ENCODE peak calls at places on chromosomes 7 and 10, in seven cellular contexts. C, U, W, N, G, Z and J are unnamed samples.

GRCh38 chr10:88932539-88933256 is 19.9 kb downstream of the ACTA2 start:
- DNase-seq in G (peak; percentile 57), W (no peak), U (peak; percentile 87), Z (peak; percentile 92), N (no peak), C (peak; percentile 45), J (peak; percentile 7)

GRCh38 chr7:117088623-117089199 is 135.4 kb downstream of the ST7 start:
- DNase-seq in W (no peak), U (no peak), G (no peak), N (no peak), C (no peak), Z (no peak), J (no peak)

GRCh38 chr7:100516135-100516812 is 22.7 kb upstream of the AGFG2 start:
- DNase-seq in N (peak; percentile 21), Z (no peak), C (no peak), U (peak; percentile 83), G (no peak), W (peak; percentile 53), J (no peak)

GRCh38 chr10:57535306-57535705 is 732.4 kb downstream of the IPMK start:
- DNase-seq in G (no peak), C (no peak), Z (no peak), W (no peak), U (no peak), N (no peak), J (no peak)

GRCh38 chr10:79381804-79382221 is 34.5 kb downstream of the PPIF start:
- DNase-seq in C (no peak), U (no peak), G (no peak), W (peak; percentile 77), Z (peak; percentile 71), N (no peak), J (no peak)

GRCh38 chr7:74317146-74317782 is 28.1 kb downstream of the CLIP2 start:
- DNase-seq in Z (no peak), N (no peak), C (no peak), G (no peak), U (no peak), W (no peak), J (no peak)

GRCh38 chr10:24415455-24416169 is 206.7 kb downstream of the KIAA1217 start:
- DNase-seq in U (no peak), W (peak; percentile 91), C (peak; percentile 11), G (no peak), Z (peak; percentile 87), N (no peak), J (no peak)

GRCh38 chr7:29445736-29446135 is 117.9 kb upstream of the PRR15 start:
- DNase-seq in C (no peak), W (no peak), U (no peak), N (no peak), G (no peak), Z (no peak), J (no peak)

GRCh38 chr7:24851791-24852190 is 94.5 kb upstream of the GSDME start:
- DNase-seq in C (no peak), U (no peak), N (no peak), W (no peak), G (no peak), Z (no peak), J (no peak)

GRCh38 chr7:113267885-113268284 is 149.5 kb upstream of the SMIM30 start:
- DNase-seq in C (no peak), G (no peak), W (no peak), N (no peak), U (no peak), Z (no peak), J (no peak)

GRCh38 chr10:43854042-43854441 is 205.4 kb upstream of the ZNF32 start:
- DNase-seq in C (no peak), U (no peak), Z (no peak), G (no peak), N (no peak), W (no peak), J (no peak)

GRCh38 chr7:148761499-148762278 is 63.0 kb downstream of the CUL1 start:
- DNase-seq in G (no peak), W (no peak), C (no peak), Z (no peak), U (no peak), N (no peak), J (no peak)

GRCh38 chr10:61283066-61283465 is 170.1 kb downstream of the TMEM26 start:
- DNase-seq in U (no peak), W (no peak), G (no peak), N (no peak), C (no peak), Z (no peak), J (no peak)

GRCh38 chr10:51321968-51322367 is 247.7 kb downstream of the PRKG1 start:
- DNase-seq in U (no peak), Z (no peak), G (no peak), C (no peak), W (no peak), N (no peak), J (no peak)

GRCh38 chr7:99514050-99514449 is 9.6 kb downstream of the ZKSCAN5 start:
- DNase-seq in G (no peak), N (no peak), W (no peak), U (no peak), Z (no peak), C (no peak), J (no peak)

GRCh38 chr10:133258818-133259602 is 17.7 kb downstream of the ADAM8 start:
- DNase-seq in W (peak; percentile 79), N (peak; percentile 65), G (peak; percentile 96), U (no peak), C (no peak), Z (peak; percentile 96), J (peak; percentile 87)

GRCh38 chr10:122267849-122268737 is 3.0 kb upstream of the BTBD16 start:
- DNase-seq in G (no peak), N (no peak), C (peak; percentile 77), W (peak; percentile 66), U (peak; percentile 79), Z (peak; percentile 72), J (peak; percentile 15)

GRCh38 chr7:70400829-70401380 is 731.0 kb upstream of the GALNT17 start:
- DNase-seq in U (peak; percentile 77), C (no peak), N (no peak), Z (no peak), W (no peak), G (no peak), J (no peak)

GRCh38 chr7:96479015-96479645 is 157.2 kb upstream of the SLC25A13 start:
- DNase-seq in W (no peak), U (no peak), N (no peak), G (no peak), C (no peak), Z (no peak), J (no peak)

GRCh38 chr10:24008164-24009066 is 200.5 kb upstream of the KIAA1217 start:
- DNase-seq in G (peak; percentile 14), W (no peak), N (no peak), Z (no peak), C (peak; percentile 41), U (no peak), J (no peak)

GRCh38 chr10:99999319-100000108 is 10.2 kb downstream of the DNMBP start:
- DNase-seq in W (no peak), G (no peak), Z (no peak), N (no peak), U (no peak), C (no peak), J (no peak)

GRCh38 chr10:132149917-132150316 is 36.8 kb upstream of the DPYSL4 start:
- DNase-seq in U (no peak), C (peak; percentile 1), G (no peak), N (no peak), W (no peak), Z (no peak), J (no peak)

GRCh38 chr10:43683451-43684197 is 34.9 kb upstream of the ZNF32 start:
- DNase-seq in G (no peak), W (no peak), N (no peak), C (peak; percentile 26), Z (no peak), U (peak; percentile 73), J (no peak)

GRCh38 chr7:133735222-133735621 is 391.9 kb upstream of the LRGUK start:
- DNase-seq in Z (no peak), W (no peak), N (no peak), G (no peak), U (no peak), C (no peak), J (no peak)

GRCh38 chr7:143452495-143452894 is 9.2 kb downstream of the TAS2R60 start:
- DNase-seq in N (no peak), G (no peak), C (no peak), U (no peak), W (no peak), Z (no peak), J (no peak)

GRCh38 chr7:39525926-39526325 is 40.3 kb upstream of the YAE1 start:
- DNase-seq in U (no peak), C (no peak), W (no peak), N (no peak), Z (no peak), G (no peak), J (no peak)

GRCh38 chr7:39749717-39750116 is 126.3 kb downstream of the RALA start:
- DNase-seq in W (no peak), Z (no peak), C (no peak), N (no peak), U (no peak), G (no peak), J (no peak)

GRCh38 chr10:91589015-91589655 is 43.7 kb downstream of the PPP1R3C start:
- DNase-seq in N (no peak), C (peak; percentile 24), Z (peak; percentile 90), U (no peak), G (no peak), W (peak; percentile 45), J (no peak)